ENCODE peak calls at places on chromosome 17, in five cellular contexts. One of them, this sample, is unnamed.

GRCh38 chr17:7404737-7405412 is 978 bp upstream of the TMEM256 start:
- DNase-seq in H7: peak; percentile 95
- DNase-seq in globus pallidus: no peak
- DNase-seq in NCI-H1092: peak; percentile 51
- DNase-seq in M059J: peak; percentile 26
- DNase-seq in this sample: no peak

GRCh38 chr17:7842950-7843535 is 9.0 kb downstream of the KDM6B start:
- DNase-seq in NCI-H1092: no peak
- DNase-seq in globus pallidus: peak; percentile 67
- DNase-seq in M059J: peak; percentile 92
- DNase-seq in H7: peak; percentile 79
- DNase-seq in this sample: peak; percentile 61

GRCh38 chr17:44543213-44543904 is 13.9 kb upstream of the FZD2 start:
- DNase-seq in NCI-H1092: no peak
- DNase-seq in H7: peak; percentile 88
- DNase-seq in globus pallidus: no peak
- DNase-seq in M059J: peak; percentile 99
- DNase-seq in this sample: peak; percentile 53

GRCh38 chr17:696412-696811 is 18.2 kb downstream of the VPS53 start:
- DNase-seq in M059J: peak; percentile 34
- DNase-seq in H7: no peak
- DNase-seq in globus pallidus: no peak
- DNase-seq in NCI-H1092: no peak
- DNase-seq in this sample: no peak

GRCh38 chr17:35432176-35433074 is at the start of gene SLFN12:
- DNase-seq in globus pallidus: peak; percentile 55
- DNase-seq in NCI-H1092: no peak
- DNase-seq in M059J: peak; percentile 96
- DNase-seq in H7: peak; percentile 32
- DNase-seq in this sample: peak; percentile 83

GRCh38 chr17:70021726-70022125 is 53.3 kb upstream of the KCNJ16 start:
- DNase-seq in NCI-H1092: no peak
- DNase-seq in globus pallidus: no peak
- DNase-seq in H7: peak; percentile 10
- DNase-seq in M059J: peak; percentile 42
- DNase-seq in this sample: no peak

GRCh38 chr17:60388742-60389141 is 3.2 kb downstream of the USP32 start:
- DNase-seq in globus pallidus: no peak
- DNase-seq in M059J: no peak
- DNase-seq in NCI-H1092: no peak
- DNase-seq in H7: peak; percentile 33
- DNase-seq in this sample: no peak

GRCh38 chr17:32317353-32317752 is 24.6 kb downstream of the C17orf75 start:
- DNase-seq in H7: no peak
- DNase-seq in M059J: no peak
- DNase-seq in globus pallidus: no peak
- DNase-seq in NCI-H1092: no peak
- DNase-seq in this sample: no peak

GRCh38 chr17:56659622-56660021 is 66.1 kb downstream of the NOG start:
- DNase-seq in M059J: no peak
- DNase-seq in globus pallidus: no peak
- DNase-seq in NCI-H1092: no peak
- DNase-seq in H7: no peak
- DNase-seq in this sample: no peak

GRCh38 chr17:40540448-40540847 is 24.8 kb downstream of the CCR7 start:
- DNase-seq in globus pallidus: no peak
- DNase-seq in H7: no peak
- DNase-seq in NCI-H1092: no peak
- DNase-seq in M059J: no peak
- DNase-seq in this sample: no peak

GRCh38 chr17:7279453-7279852 is 2.1 kb upstream of the SLC2A4 start:
- DNase-seq in M059J: no peak
- DNase-seq in globus pallidus: no peak
- DNase-seq in H7: no peak
- DNase-seq in NCI-H1092: no peak
- DNase-seq in this sample: no peak

GRCh38 chr17:60747069-60747808 is 69.6 kb downstream of the BCAS3 start:
- DNase-seq in globus pallidus: peak; percentile 57
- DNase-seq in H7: peak; percentile 49
- DNase-seq in NCI-H1092: no peak
- DNase-seq in M059J: no peak
- DNase-seq in this sample: peak; percentile 65

GRCh38 chr17:10748475-10749110 is 18.8 kb upstream of the TMEM220 start:
- DNase-seq in NCI-H1092: no peak
- DNase-seq in H7: no peak
- DNase-seq in globus pallidus: no peak
- DNase-seq in M059J: no peak
- DNase-seq in this sample: no peak

GRCh38 chr17:82926081-82926480 is 86.3 kb upstream of the ZNF750 start:
- DNase-seq in M059J: no peak
- DNase-seq in globus pallidus: no peak
- DNase-seq in H7: no peak
- DNase-seq in NCI-H1092: no peak
- DNase-seq in this sample: no peak

GRCh38 chr17:64993867-64994266 is 62.7 kb downstream of the GNA13 start:
- DNase-seq in H7: no peak
- DNase-seq in M059J: no peak
- DNase-seq in globus pallidus: no peak
- DNase-seq in NCI-H1092: no peak
- DNase-seq in this sample: no peak

GRCh38 chr17:79221597-79221996 is 147.0 kb downstream of the ENGASE start:
- DNase-seq in globus pallidus: no peak
- DNase-seq in NCI-H1092: no peak
- DNase-seq in M059J: no peak
- DNase-seq in H7: peak; percentile 66
- DNase-seq in this sample: no peak

GRCh38 chr17:32928527-32929287 is 754 bp downstream of the TMEM98 start:
- DNase-seq in NCI-H1092: no peak
- DNase-seq in M059J: no peak
- DNase-seq in globus pallidus: no peak
- DNase-seq in H7: no peak
- DNase-seq in this sample: no peak

GRCh38 chr17:7063518-7064094 is 16.4 kb downstream of the CLEC10A start:
- DNase-seq in H7: no peak
- DNase-seq in NCI-H1092: no peak
- DNase-seq in M059J: no peak
- DNase-seq in globus pallidus: no peak
- DNase-seq in this sample: no peak

GRCh38 chr17:40113961-40114272 is 7.9 kb upstream of the MSL1 start:
- DNase-seq in globus pallidus: no peak
- DNase-seq in M059J: no peak
- DNase-seq in NCI-H1092: no peak
- DNase-seq in H7: peak; percentile 38
- DNase-seq in this sample: no peak

GRCh38 chr17:67689534-67690177 is 28.1 kb upstream of the NOL11 start:
- DNase-seq in NCI-H1092: peak; percentile 62
- DNase-seq in M059J: peak; percentile 48
- DNase-seq in H7: peak; percentile 71
- DNase-seq in globus pallidus: peak; percentile 57
- DNase-seq in this sample: peak; percentile 54

This sample was measured in foreskin melanocyte.